ENCODE peak calls at places on chromosomes 1 and 21, in four cellular contexts. O, Y, L and P are unnamed samples.

GRCh38 chr1:71593523-71593922 is 512.7 kb upstream of the ZRANB2 start:
- DNase-seq in O (no peak), L (no peak), Y (no peak), P (no peak)

GRCh38 chr1:56133517-56134472 is 445.6 kb downstream of the PLPP3 start:
- DNase-seq in Y (no peak), L (no peak), O (no peak), P (peak)

GRCh38 chr21:39155578-39155977 is 27.7 kb downstream of the PSMG1 start:
- DNase-seq in Y (no peak), L (no peak), O (no peak), P (no peak)

GRCh38 chr1:169928438-169929209 is 34.9 kb upstream of the SCYL3 start:
- DNase-seq in Y (peak), L (no peak), O (peak), P (peak)

GRCh38 chr1:42165511-42166210 is 1.1 kb upstream of the GUCA2A start:
- DNase-seq in Y (peak), O (peak), L (no peak), P (peak)

GRCh38 chr1:6053206-6053546 is 7.5 kb downstream of the KCNAB2 start:
- DNase-seq in Y (no peak), O (no peak), L (no peak), P (no peak)

GRCh38 chr1:7678491-7679158 is 92.5 kb upstream of the VAMP3 start:
- DNase-seq in O (no peak), Y (no peak), L (no peak), P (no peak)

GRCh38 chr1:204089044-204089751 is 16.3 kb downstream of the SOX13 start:
- DNase-seq in Y (no peak), O (no peak), L (no peak), P (peak)

GRCh38 chr1:6511461-6512244 is 20.2 kb upstream of the PLEKHG5 start:
- DNase-seq in O (no peak), L (no peak), Y (no peak), P (no peak)

GRCh38 chr1:208254862-208255261 is 10.7 kb upstream of the PLXNA2 start:
- DNase-seq in L (no peak), Y (no peak), O (no peak), P (peak)

GRCh38 chr1:54885863-54886723 is 902 bp downstream of the DHCR24 start:
- DNase-seq in Y (peak), L (no peak), O (peak), P (no peak)

GRCh38 chr1:42721926-42722325 is 18.1 kb downstream of the CLDN19 start:
- DNase-seq in O (no peak), Y (no peak), L (no peak), P (no peak)

GRCh38 chr1:226549937-226550670 is 1.5 kb downstream of the STUM start:
- DNase-seq in Y (no peak), O (no peak), L (no peak), P (no peak)

GRCh38 chr1:244395965-244396364 is 55.7 kb downstream of the ADSS2 start:
- DNase-seq in O (no peak), L (no peak), Y (no peak), P (no peak)